ENCODE peak calls at places on chromosomes 12 and 14, in ten cellular contexts. M is PC-3; T is activated gamma-delta T cell treated with Interleukin-2 at 50 U/mL for 16 hours; N is NCI-H187; L is endodermal cell; Y is D341Med; S is omental fat pad; C is stimulated activated CD4-positive, alpha-beta T cell treated with anti-CD3 and anti-CD28 coated beads, Interleukin-2, amount 100 ng/mL, for 24 hours; H is stromal cell of bone marrow; A is tibial artery. J is an unnamed sample.

GRCh38 chr12:121467638-121468403 is 67.9 kb downstream of the RNF34 start:
- DNase-seq in M (no peak), T (no peak), N (no peak), L (peak; percentile 93), Y (no peak), S (no peak), C (no peak), H (no peak), A (peak; percentile 71), J (no peak)

GRCh38 chr12:111268738-111269572 is 99.9 kb downstream of the PHETA1 start:
- DNase-seq in M (peak; percentile 23), T (no peak), N (no peak), L (peak; percentile 85), Y (peak; percentile 58), S (no peak), C (peak; percentile 37), H (no peak), A (no peak), J (no peak)

GRCh38 chr14:100557658-100558057 is 29.6 kb downstream of the BEGAIN start:
- DNase-seq in M (no peak), T (no peak), N (no peak), L (no peak), Y (no peak), S (no peak), C (no peak), H (no peak), A (no peak), J (no peak)

GRCh38 chr12:96462571-96463280 is 26.7 kb upstream of the CFAP54 start:
- DNase-seq in M (no peak), T (no peak), N (no peak), L (no peak), Y (no peak), S (no peak), C (no peak), H (no peak), A (no peak), J (no peak)

GRCh38 chr12:104956870-104957301 is 1.2 kb downstream of the SLC41A2 start:
- DNase-seq in M (peak; percentile 38), T (no peak), N (no peak), L (no peak), Y (no peak), S (no peak), C (no peak), H (no peak), A (no peak), J (no peak)

GRCh38 chr14:36626150-36626549 is 35.5 kb upstream of the PAX9 start:
- DNase-seq in M (no peak), T (no peak), N (no peak), L (no peak), Y (no peak), S (no peak), C (no peak), H (no peak), A (no peak), J (no peak)

GRCh38 chr12:68899251-68899771 is 33.7 kb downstream of the CPM start:
- DNase-seq in M (peak; percentile 62), T (no peak), N (no peak), L (peak; percentile 62), Y (no peak), S (no peak), C (no peak), H (peak; percentile 41), A (peak; percentile 70), J (no peak)

GRCh38 chr14:55107766-55108554 is 21.1 kb upstream of the LGALS3 start:
- DNase-seq in M (peak; percentile 92), T (no peak), N (no peak), L (peak; percentile 76), Y (peak; percentile 37), S (peak; percentile 55), C (peak; percentile 33), H (peak; percentile 98), A (peak; percentile 96), J (peak; percentile 14)

GRCh38 chr12:104165801-104166200 is 27.8 kb upstream of the NFYB start:
- DNase-seq in M (no peak), T (no peak), N (no peak), L (no peak), Y (no peak), S (no peak), C (no peak), H (no peak), A (no peak), J (no peak)

J was measured in activated T-helper 2 cell treated with anti-CD3 and anti-CD28 coated beads, Interferon-gamma antibody, Interleukin-2, Interleukin-4, amounts not matched to agents 10 μg/mL and 5 μg/mL and 100 μg/mL, durations not matched to agents 14 hours and 24 hours and 36 hours.